ENCODE peak calls at places on chromosomes 1 and 21, in ten cellular contexts. S is CD4-positive, CD25-positive, alpha-beta regulatory T cell; N is heart left ventricle; K is CD8-positive, alpha-beta memory T cell; M is stomach; A is OCI-LY7; P is H1; J is heart right ventricle; O is AG04450; I is H9. X is an unnamed sample.

GRCh38 chr1:115702993-115703392 is 61.2 kb downstream of the VANGL1 start:
- DNase-seq in S (no peak), N (no peak), K (no peak), M (no peak), A (no peak), P (no peak), J (no peak), O (no peak), I (no peak), X (no peak)

GRCh38 chr21:42061195-42061865 is 9.8 kb upstream of the UMODL1 start:
- DNase-seq in S (peak), N (peak), K (peak), M (no peak), A (peak), P (no peak), J (peak), O (no peak), I (no peak), X (peak)

GRCh38 chr1:248597589-248597988 is at the start of gene OR2T10:
- DNase-seq in S (no peak), N (no peak), K (no peak), M (no peak), A (no peak), P (no peak), J (no peak), O (no peak), I (no peak), X (no peak)

GRCh38 chr21:41369915-41370839 is 8.3 kb downstream of the MX2 start:
- DNase-seq in S (peak), N (no peak), K (peak), M (peak), A (no peak), P (peak), J (peak), O (no peak), I (no peak), X (no peak)

GRCh38 chr1:81371864-81372263 is 428.9 kb upstream of the ADGRL2 start:
- DNase-seq in S (no peak), N (no peak), K (no peak), M (no peak), A (no peak), P (no peak), J (no peak), O (no peak), I (no peak), X (no peak)

GRCh38 chr1:30912913-30913652 is 4.5 kb upstream of the SDC3 start:
- DNase-seq in S (no peak), N (peak), K (no peak), M (peak), A (no peak), P (no peak), J (peak), O (no peak), I (peak), X (no peak)

GRCh38 chr1:180154003-180154324 is 705 bp upstream of the QSOX1 start:
- DNase-seq in S (no peak), N (no peak), K (no peak), M (no peak), A (peak), P (no peak), J (no peak), O (no peak), I (no peak), X (no peak)

GRCh38 chr1:50308883-50309282 is 114.4 kb downstream of the DMRTA2 start:
- DNase-seq in S (no peak), N (peak), K (no peak), M (no peak), A (peak), P (peak), J (peak), O (no peak), I (peak), X (no peak)

GRCh38 chr1:37448691-37449417 is 25.5 kb upstream of the ZC3H12A start:
- DNase-seq in S (no peak), N (no peak), K (no peak), M (no peak), A (no peak), P (no peak), J (no peak), O (no peak), I (no peak), X (no peak)

GRCh38 chr1:201637282-201638076 is 98.6 kb downstream of the NAV1 start:
- DNase-seq in S (no peak), N (peak), K (no peak), M (no peak), A (no peak), P (no peak), J (no peak), O (no peak), I (no peak), X (no peak)

GRCh38 chr1:2859219-2859880 is 57.9 kb upstream of the TTC34 start:
- DNase-seq in S (no peak), N (no peak), K (no peak), M (no peak), A (no peak), P (no peak), J (no peak), O (no peak), I (no peak), X (no peak)

GRCh38 chr1:78176448-78176847 is 130.7 kb downstream of the GIPC2 start:
- DNase-seq in S (no peak), N (peak), K (no peak), M (no peak), A (no peak), P (no peak), J (no peak), O (peak), I (no peak), X (no peak)

GRCh38 chr1:941027-941587 is 17.4 kb downstream of the SAMD11 start:
- DNase-seq in S (no peak), N (no peak), K (no peak), M (no peak), A (no peak), P (no peak), J (no peak), O (no peak), I (no peak), X (no peak)

GRCh38 chr1:109253803-109254620 is 4.7 kb downstream of the CELSR2 start:
- DNase-seq in S (no peak), N (peak), K (no peak), M (no peak), A (peak), P (no peak), J (no peak), O (no peak), I (no peak), X (no peak)
- H3K27ac ChIP-seq in S (no peak), N (peak), K (peak), M (peak), A (peak), P (peak), J (peak), O (peak), I (no peak), X (peak)

DNA sequence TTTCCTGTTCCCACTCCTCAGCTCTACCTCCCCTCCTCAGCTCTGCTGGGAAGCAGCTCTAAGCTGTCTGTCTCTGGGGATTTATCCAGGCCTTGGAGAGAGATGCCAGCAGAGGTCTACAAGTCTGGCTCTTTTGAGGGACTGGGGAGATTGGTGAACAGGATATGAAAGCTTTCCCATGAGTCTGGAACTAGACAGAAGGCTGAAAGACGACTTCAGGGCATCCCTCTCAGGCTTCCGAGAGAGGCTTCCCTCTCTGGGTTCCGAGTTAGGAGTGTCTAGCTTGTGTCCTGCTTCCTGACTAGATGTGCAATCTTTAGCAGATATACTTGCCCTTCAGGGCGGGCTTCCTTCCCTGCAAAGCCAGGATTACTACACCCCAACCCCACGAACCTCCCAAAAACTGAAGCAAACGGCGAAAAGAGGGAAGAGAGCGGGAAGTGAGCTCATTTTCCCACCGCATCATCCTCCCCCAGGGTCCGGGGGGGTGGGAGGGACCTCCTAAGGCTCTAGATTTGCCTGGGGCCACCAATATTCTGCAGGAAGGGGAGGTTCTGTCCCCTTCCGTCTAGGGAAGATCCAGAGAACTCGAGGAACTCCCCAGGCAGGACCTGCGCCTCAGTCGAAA is 598 bp downstream of the TMEM35B start:
- DNase-seq in S (peak), N (peak), K (peak), M (no peak), A (peak), P (no peak), J (no peak), O (no peak), I (no peak), X (no peak)
- H3K27ac ChIP-seq in S (peak), N (peak), K (peak), M (peak), A (peak), P (no peak), J (peak), O (peak), I (no peak), X (peak)

GRCh38 chr1:26976621-26977510 is 16.6 kb upstream of the KDF1 start:
- DNase-seq in S (no peak), N (no peak), K (no peak), M (no peak), A (no peak), P (no peak), J (no peak), O (no peak), I (no peak), X (no peak)

GRCh38 chr1:26972390-26972789 is 12.1 kb upstream of the KDF1 start:
- DNase-seq in S (no peak), N (no peak), K (no peak), M (no peak), A (no peak), P (no peak), J (no peak), O (no peak), I (no peak), X (no peak)

GRCh38 chr1:26970810-26971209 is 10.5 kb upstream of the KDF1 start:
- DNase-seq in S (no peak), N (peak), K (no peak), M (peak), A (no peak), P (no peak), J (no peak), O (no peak), I (no peak), X (no peak)

GRCh38 chr1:26971590-26971989 is 11.3 kb upstream of the KDF1 start:
- DNase-seq in S (no peak), N (no peak), K (no peak), M (no peak), A (no peak), P (no peak), J (no peak), O (no peak), I (no peak), X (no peak)

DNA sequence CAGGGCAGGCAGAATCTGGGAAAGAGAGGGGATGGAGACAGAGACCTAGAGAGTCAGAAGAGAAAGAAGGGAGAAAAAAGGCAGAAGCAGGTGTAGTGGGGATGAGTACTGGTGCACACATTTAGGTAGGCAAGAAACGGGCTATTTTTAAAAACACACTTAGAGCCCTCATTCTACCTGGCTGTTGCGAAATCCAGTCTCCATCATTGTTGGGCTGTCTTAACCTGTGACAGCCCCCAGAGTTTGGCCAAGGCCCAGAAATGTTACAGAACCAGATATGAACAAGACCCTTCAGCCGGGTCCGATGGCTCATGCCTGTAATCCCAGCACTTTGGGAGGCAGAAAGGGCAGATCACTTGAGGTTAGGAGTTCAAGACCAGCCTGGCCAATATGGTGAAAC is 12.6 kb upstream of the KDF1 start:
- DNase-seq in S (no peak), N (no peak), K (no peak), M (no peak), A (no peak), P (no peak), J (no peak), O (no peak), I (no peak), X (no peak)
- H3K27ac ChIP-seq in S (no peak), N (no peak), K (no peak), M (no peak), A (no peak), P (no peak), J (no peak), O (no peak), I (no peak), X (no peak)

DNA sequence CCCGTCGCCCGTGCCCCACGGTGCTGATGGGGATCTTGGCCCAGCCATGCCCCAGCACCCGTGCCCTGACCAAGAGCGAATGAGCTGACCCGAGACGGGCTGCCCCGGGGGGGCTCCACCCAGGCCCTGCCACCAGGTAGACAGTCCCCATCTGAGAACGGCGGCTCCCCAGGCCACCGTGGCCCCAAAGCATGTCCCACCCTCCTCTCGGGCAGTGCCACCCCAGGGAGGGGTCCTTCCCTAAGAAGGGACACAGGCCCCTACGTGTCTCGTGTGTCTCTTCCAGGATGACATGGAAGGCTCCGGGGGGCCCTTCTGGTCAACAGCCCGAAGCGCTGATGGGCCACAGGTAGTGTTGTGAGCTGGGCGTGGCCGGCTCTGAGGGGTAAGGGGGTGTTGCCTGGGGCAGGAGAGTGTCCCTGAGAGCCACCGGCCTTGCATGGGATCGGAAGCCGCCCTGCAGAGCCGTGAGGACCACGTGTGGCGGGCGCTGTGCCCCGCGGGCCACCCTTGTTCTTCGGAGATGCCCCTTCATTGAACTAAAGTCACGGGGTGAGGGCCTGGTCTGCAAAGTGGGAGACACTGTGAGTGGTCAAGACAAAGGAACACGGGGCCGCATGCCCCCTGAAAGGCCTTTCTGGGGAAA is 55.0 kb downstream of the SLC19A1 start:
- DNase-seq in S (no peak), N (no peak), K (no peak), M (no peak), A (no peak), P (no peak), J (peak), O (no peak), I (no peak), X (no peak)
- H3K27ac ChIP-seq in S (no peak), N (no peak), K (no peak), M (no peak), A (no peak), P (no peak), J (no peak), O (no peak), I (no peak), X (no peak)

DNA sequence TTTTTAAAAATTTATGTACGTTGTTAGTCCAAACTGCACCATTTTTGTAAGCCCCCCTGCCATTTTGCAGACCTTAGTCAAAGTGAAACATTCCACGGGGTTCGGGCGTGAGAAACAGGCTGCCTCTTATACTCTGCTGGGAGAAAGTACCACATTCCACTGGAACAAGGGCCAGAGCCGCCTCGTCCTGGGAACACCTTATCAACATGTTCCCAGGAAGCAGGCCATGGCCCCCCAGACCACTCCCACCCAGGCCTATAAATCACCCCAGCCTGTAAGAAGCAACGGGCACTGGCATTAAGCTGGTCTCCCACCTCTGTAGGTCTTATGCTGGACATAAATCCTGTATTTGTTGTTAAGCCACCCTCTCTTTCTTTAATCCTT is 854 bp upstream of the ZRANB2 start:
- DNase-seq in S (no peak), N (peak), K (no peak), M (no peak), A (no peak), P (no peak), J (no peak), O (no peak), I (no peak), X (no peak)
- H3K27ac ChIP-seq in S (peak), N (peak), K (peak), M (peak), A (peak), P (no peak), J (no peak), O (no peak), I (no peak), X (no peak)

DNA sequence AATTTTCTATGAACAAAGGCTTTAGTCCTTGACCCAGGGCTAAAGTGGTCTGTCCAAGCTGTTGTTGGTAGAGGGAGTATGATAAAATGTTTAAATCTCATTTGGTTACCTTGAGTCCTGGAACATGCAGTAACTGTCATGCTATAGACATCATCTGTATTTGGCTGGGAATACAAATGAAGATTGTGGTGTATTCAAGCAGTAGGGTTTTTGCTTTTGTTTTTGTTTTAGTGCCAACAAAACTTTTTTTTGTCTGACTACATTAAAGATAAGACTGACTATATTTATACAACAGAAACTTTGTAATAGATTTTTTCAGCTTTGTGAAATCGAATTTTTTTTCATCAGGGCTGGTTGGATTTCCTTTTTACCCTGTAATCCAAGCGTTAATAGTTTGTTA is 7.4 kb upstream of the SARS1 start:
- DNase-seq in S (no peak), N (no peak), K (no peak), M (no peak), A (no peak), P (no peak), J (no peak), O (no peak), I (no peak), X (no peak)
- H3K27ac ChIP-seq in S (no peak), N (no peak), K (no peak), M (no peak), A (no peak), P (no peak), J (no peak), O (no peak), I (no peak), X (no peak)

DNA sequence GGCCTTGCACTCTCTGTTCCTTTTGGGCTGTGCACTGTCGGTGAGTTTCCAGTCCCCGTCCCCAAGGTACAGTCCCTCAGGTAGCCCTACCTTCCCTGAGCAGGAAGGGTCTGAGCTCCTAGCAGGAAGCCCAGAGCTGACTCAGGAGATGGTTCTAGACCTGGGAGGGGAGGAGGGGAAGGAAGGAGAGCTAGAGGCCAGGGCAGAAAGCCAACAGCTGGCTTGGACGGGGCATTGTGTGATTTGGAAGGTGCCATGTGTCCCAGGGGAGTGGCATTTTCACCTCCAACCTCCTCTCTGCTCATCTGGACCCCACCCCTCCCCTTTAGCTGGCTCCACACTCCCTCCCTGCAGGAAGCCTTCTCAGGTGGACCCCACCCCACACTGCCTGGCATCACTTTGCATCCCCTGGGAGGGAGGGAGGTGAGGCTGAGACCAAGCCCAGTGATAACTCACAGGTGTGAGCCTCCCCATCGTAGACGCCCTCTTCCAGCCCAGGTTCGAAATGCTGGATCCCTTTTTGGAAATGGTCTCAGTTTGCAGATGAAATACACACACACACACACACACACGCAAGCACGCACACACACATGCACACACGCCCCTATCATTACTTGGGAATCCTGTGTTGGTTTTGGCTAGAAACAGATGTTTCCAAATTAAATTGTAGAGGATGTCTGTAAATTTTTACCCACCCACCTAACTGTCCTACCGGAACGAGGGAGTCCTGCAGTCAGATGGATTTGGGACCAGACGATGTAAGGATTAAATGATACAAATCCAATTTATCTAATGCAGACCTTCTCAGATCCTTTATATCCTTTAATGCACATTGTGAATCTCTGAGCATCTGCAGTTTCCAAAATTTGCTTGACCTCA is 19.7 kb upstream of the IFNLR1 start:
- DNase-seq in S (no peak), N (no peak), K (no peak), M (peak), A (no peak), P (no peak), J (no peak), O (no peak), I (no peak), X (no peak)
- H3K27ac ChIP-seq in S (no peak), N (no peak), K (no peak), M (no peak), A (no peak), P (no peak), J (no peak), O (no peak), I (no peak), X (no peak)

GRCh38 chr1:12014141-12014981 is 4.9 kb upstream of the MIIP start:
- DNase-seq in S (no peak), N (no peak), K (no peak), M (no peak), A (no peak), P (no peak), J (no peak), O (no peak), I (peak), X (no peak)

GRCh38 chr1:12011998-12012397 is 7.3 kb upstream of the MIIP start:
- DNase-seq in S (no peak), N (no peak), K (no peak), M (no peak), A (no peak), P (no peak), J (no peak), O (no peak), I (no peak), X (no peak)

GRCh38 chr1:12013317-12013588 is 6.0 kb upstream of the MIIP start:
- DNase-seq in S (no peak), N (no peak), K (no peak), M (no peak), A (no peak), P (no peak), J (no peak), O (no peak), I (no peak), X (no peak)

GRCh38 chr1:12010751-12011570 is 8.3 kb upstream of the MIIP start:
- DNase-seq in S (no peak), N (no peak), K (no peak), M (no peak), A (no peak), P (no peak), J (no peak), O (no peak), I (no peak), X (no peak)

GRCh38 chr1:12012560-12013316 is 6.6 kb upstream of the MIIP start:
- DNase-seq in S (no peak), N (no peak), K (no peak), M (no peak), A (no peak), P (no peak), J (no peak), O (no peak), I (no peak), X (no peak)
- H3K27ac ChIP-seq in S (no peak), N (no peak), K (no peak), M (no peak), A (no peak), P (no peak), J (no peak), O (no peak), I (no peak), X (no peak)

X was measured in substantia nigra.